ENCODE peak calls at places on chromosomes 7 and 10, in seven cellular contexts. One of them, this sample, is unnamed.
A peak's percentile ranks its signal among the peaks of the same experiment; 100 is the strongest.

GRCh38 chr7:51481421-51481820 is 164.8 kb upstream of the COBL start:
- DNase-seq in T-helper 17 cell: no peak
- DNase-seq in foreskin melanocyte: no peak
- DNase-seq in activated CD8-positive, alpha-beta memory T cell treated with anti-CD3 and anti-CD28 coated beads, Interleukin-2, amount 50 U/mL, for 4 hours: no peak
- DNase-seq in testis: no peak
- DNase-seq in Daoy: no peak
- DNase-seq in activated T-helper 1 cell treated with anti-CD3 and anti-CD28 coated beads, Interleukin-2, amount 50 U/mL, for 16 hours: no peak
- DNase-seq in this sample: no peak

GRCh38 chr7:117053407-117053806 is 100.1 kb downstream of the ST7 start:
- DNase-seq in activated CD8-positive, alpha-beta memory T cell treated with anti-CD3 and anti-CD28 coated beads, Interleukin-2, amount 50 U/mL, for 4 hours: no peak
- DNase-seq in T-helper 17 cell: no peak
- DNase-seq in foreskin melanocyte: no peak
- DNase-seq in activated T-helper 1 cell treated with anti-CD3 and anti-CD28 coated beads, Interleukin-2, amount 50 U/mL, for 16 hours: no peak
- DNase-seq in Daoy: no peak
- DNase-seq in testis: no peak
- DNase-seq in this sample: no peak

GRCh38 chr7:732094-732541 is 5.0 kb upstream of the PRKAR1B start:
- DNase-seq in testis: peak; percentile 77
- DNase-seq in Daoy: peak; percentile 67
- DNase-seq in activated T-helper 1 cell treated with anti-CD3 and anti-CD28 coated beads, Interleukin-2, amount 50 U/mL, for 16 hours: no peak
- DNase-seq in T-helper 17 cell: no peak
- DNase-seq in foreskin melanocyte: no peak
- DNase-seq in activated CD8-positive, alpha-beta memory T cell treated with anti-CD3 and anti-CD28 coated beads, Interleukin-2, amount 50 U/mL, for 4 hours: peak; percentile 33
- DNase-seq in this sample: peak; percentile 35

GRCh38 chr7:112337177-112337576 is 113.1 kb upstream of the IFRD1 start:
- DNase-seq in testis: no peak
- DNase-seq in T-helper 17 cell: no peak
- DNase-seq in activated CD8-positive, alpha-beta memory T cell treated with anti-CD3 and anti-CD28 coated beads, Interleukin-2, amount 50 U/mL, for 4 hours: no peak
- DNase-seq in activated T-helper 1 cell treated with anti-CD3 and anti-CD28 coated beads, Interleukin-2, amount 50 U/mL, for 16 hours: no peak
- DNase-seq in Daoy: no peak
- DNase-seq in foreskin melanocyte: no peak
- DNase-seq in this sample: no peak

GRCh38 chr10:88106348-88106747 is 242.9 kb downstream of the PTEN start:
- DNase-seq in activated CD8-positive, alpha-beta memory T cell treated with anti-CD3 and anti-CD28 coated beads, Interleukin-2, amount 50 U/mL, for 4 hours: no peak
- DNase-seq in T-helper 17 cell: no peak
- DNase-seq in activated T-helper 1 cell treated with anti-CD3 and anti-CD28 coated beads, Interleukin-2, amount 50 U/mL, for 16 hours: no peak
- DNase-seq in foreskin melanocyte: no peak
- DNase-seq in Daoy: no peak
- DNase-seq in testis: no peak
- DNase-seq in this sample: no peak

GRCh38 chr7:47284691-47285246 is 297.1 kb downstream of the TNS3 start:
- DNase-seq in activated CD8-positive, alpha-beta memory T cell treated with anti-CD3 and anti-CD28 coated beads, Interleukin-2, amount 50 U/mL, for 4 hours: no peak
- DNase-seq in Daoy: no peak
- DNase-seq in activated T-helper 1 cell treated with anti-CD3 and anti-CD28 coated beads, Interleukin-2, amount 50 U/mL, for 16 hours: no peak
- DNase-seq in T-helper 17 cell: no peak
- DNase-seq in testis: no peak
- DNase-seq in foreskin melanocyte: no peak
- DNase-seq in this sample: no peak

GRCh38 chr7:155297517-155298287 is at the start of gene INSIG1:
- DNase-seq in foreskin melanocyte: peak; percentile 84
- DNase-seq in activated T-helper 1 cell treated with anti-CD3 and anti-CD28 coated beads, Interleukin-2, amount 50 U/mL, for 16 hours: peak; percentile 75
- DNase-seq in activated CD8-positive, alpha-beta memory T cell treated with anti-CD3 and anti-CD28 coated beads, Interleukin-2, amount 50 U/mL, for 4 hours: peak; percentile 90
- DNase-seq in T-helper 17 cell: peak; percentile 88
- DNase-seq in testis: peak; percentile 95
- DNase-seq in Daoy: peak; percentile 98
- DNase-seq in this sample: peak; percentile 98

GRCh38 chr7:74101061-74101681 is 17.6 kb downstream of the LIMK1 start:
- DNase-seq in activated CD8-positive, alpha-beta memory T cell treated with anti-CD3 and anti-CD28 coated beads, Interleukin-2, amount 50 U/mL, for 4 hours: no peak
- DNase-seq in testis: no peak
- DNase-seq in activated T-helper 1 cell treated with anti-CD3 and anti-CD28 coated beads, Interleukin-2, amount 50 U/mL, for 16 hours: no peak
- DNase-seq in Daoy: no peak
- DNase-seq in foreskin melanocyte: no peak
- DNase-seq in T-helper 17 cell: no peak
- DNase-seq in this sample: no peak

GRCh38 chr10:68787813-68788212 is 39.5 kb upstream of the STOX1 start:
- DNase-seq in testis: no peak
- DNase-seq in T-helper 17 cell: no peak
- DNase-seq in activated CD8-positive, alpha-beta memory T cell treated with anti-CD3 and anti-CD28 coated beads, Interleukin-2, amount 50 U/mL, for 4 hours: no peak
- DNase-seq in activated T-helper 1 cell treated with anti-CD3 and anti-CD28 coated beads, Interleukin-2, amount 50 U/mL, for 16 hours: no peak
- DNase-seq in Daoy: no peak
- DNase-seq in foreskin melanocyte: no peak
- DNase-seq in this sample: no peak

GRCh38 chr7:137078781-137079180 is 210.3 kb downstream of the CHRM2 start:
- DNase-seq in testis: no peak
- DNase-seq in activated T-helper 1 cell treated with anti-CD3 and anti-CD28 coated beads, Interleukin-2, amount 50 U/mL, for 16 hours: no peak
- DNase-seq in foreskin melanocyte: no peak
- DNase-seq in Daoy: no peak
- DNase-seq in activated CD8-positive, alpha-beta memory T cell treated with anti-CD3 and anti-CD28 coated beads, Interleukin-2, amount 50 U/mL, for 4 hours: no peak
- DNase-seq in T-helper 17 cell: no peak
- DNase-seq in this sample: no peak

GRCh38 chr10:28202941-28203352 is 99.9 kb downstream of the MPP7 start:
- DNase-seq in testis: no peak
- DNase-seq in T-helper 17 cell: no peak
- DNase-seq in Daoy: no peak
- DNase-seq in foreskin melanocyte: no peak
- DNase-seq in activated CD8-positive, alpha-beta memory T cell treated with anti-CD3 and anti-CD28 coated beads, Interleukin-2, amount 50 U/mL, for 4 hours: no peak
- DNase-seq in activated T-helper 1 cell treated with anti-CD3 and anti-CD28 coated beads, Interleukin-2, amount 50 U/mL, for 16 hours: no peak
- DNase-seq in this sample: no peak

GRCh38 chr10:36888925-36889573 is 236.3 kb upstream of the ANKRD30A start:
- DNase-seq in T-helper 17 cell: no peak
- DNase-seq in foreskin melanocyte: no peak
- DNase-seq in activated CD8-positive, alpha-beta memory T cell treated with anti-CD3 and anti-CD28 coated beads, Interleukin-2, amount 50 U/mL, for 4 hours: peak; percentile 19
- DNase-seq in testis: peak; percentile 65
- DNase-seq in Daoy: peak; percentile 34
- DNase-seq in activated T-helper 1 cell treated with anti-CD3 and anti-CD28 coated beads, Interleukin-2, amount 50 U/mL, for 16 hours: no peak
- DNase-seq in this sample: peak; percentile 51

GRCh38 chr10:122287584-122287983 is 16.5 kb downstream of the BTBD16 start:
- DNase-seq in foreskin melanocyte: no peak
- DNase-seq in Daoy: no peak
- DNase-seq in testis: no peak
- DNase-seq in activated CD8-positive, alpha-beta memory T cell treated with anti-CD3 and anti-CD28 coated beads, Interleukin-2, amount 50 U/mL, for 4 hours: no peak
- DNase-seq in T-helper 17 cell: no peak
- DNase-seq in activated T-helper 1 cell treated with anti-CD3 and anti-CD28 coated beads, Interleukin-2, amount 50 U/mL, for 16 hours: no peak
- DNase-seq in this sample: no peak

GRCh38 chr7:36390199-36391090 is 783 bp downstream of the ANLN start:
- DNase-seq in foreskin melanocyte: peak; percentile 73
- DNase-seq in activated T-helper 1 cell treated with anti-CD3 and anti-CD28 coated beads, Interleukin-2, amount 50 U/mL, for 16 hours: no peak
- DNase-seq in T-helper 17 cell: peak; percentile 49
- DNase-seq in testis: peak; percentile 60
- DNase-seq in activated CD8-positive, alpha-beta memory T cell treated with anti-CD3 and anti-CD28 coated beads, Interleukin-2, amount 50 U/mL, for 4 hours: peak; percentile 26
- DNase-seq in Daoy: peak; percentile 98
- DNase-seq in this sample: peak; percentile 76

GRCh38 chr10:71868192-71868697 is 17.2 kb upstream of the PSAP start:
- DNase-seq in activated T-helper 1 cell treated with anti-CD3 and anti-CD28 coated beads, Interleukin-2, amount 50 U/mL, for 16 hours: no peak
- DNase-seq in T-helper 17 cell: no peak
- DNase-seq in foreskin melanocyte: peak; percentile 70
- DNase-seq in Daoy: peak; percentile 72
- DNase-seq in testis: peak; percentile 51
- DNase-seq in activated CD8-positive, alpha-beta memory T cell treated with anti-CD3 and anti-CD28 coated beads, Interleukin-2, amount 50 U/mL, for 4 hours: no peak
- DNase-seq in this sample: no peak

GRCh38 chr7:130305677-130306076 is 12.7 kb downstream of the CPA4 start:
- DNase-seq in activated T-helper 1 cell treated with anti-CD3 and anti-CD28 coated beads, Interleukin-2, amount 50 U/mL, for 16 hours: no peak
- DNase-seq in T-helper 17 cell: no peak
- DNase-seq in foreskin melanocyte: no peak
- DNase-seq in testis: no peak
- DNase-seq in Daoy: no peak
- DNase-seq in activated CD8-positive, alpha-beta memory T cell treated with anti-CD3 and anti-CD28 coated beads, Interleukin-2, amount 50 U/mL, for 4 hours: no peak
- DNase-seq in this sample: no peak